ENCODE peak calls at places on chromosomes 6 and 20, in six cellular contexts. B is IMR-90, P is mesendoderm, K is H1, A is mesenchymal stem cell, D is H9. Z is an unnamed sample.

GRCh38 chr6:18044108-18044783 is 56.8 kb upstream of the KIF13A start:
- DNase-seq in B (no peak), P (peak; percentile 93), K (no peak), A (no peak), D (no peak), Z (no peak)

GRCh38 chr6:164859791-164860190 is 449.6 kb downstream of the C6orf118 start:
- DNase-seq in B (no peak), P (no peak), K (no peak), A (no peak), D (no peak), Z (no peak)

GRCh38 chr6:130223508-130223907 is 757 bp upstream of the SAMD3 start:
- DNase-seq in B (no peak), P (no peak), K (no peak), A (no peak), D (no peak), Z (no peak)

GRCh38 chr6:15531973-15532372 is 130.9 kb downstream of the DTNBP1 start:
- DNase-seq in B (no peak), P (no peak), K (peak; percentile 32), A (no peak), D (peak; percentile 12), Z (no peak)

GRCh38 chr20:50396623-50397022 is 113.6 kb upstream of the PTPN1 start:
- DNase-seq in B (no peak), P (no peak), K (no peak), A (no peak), D (no peak), Z (no peak)

GRCh38 chr20:48066256-48066655 is 281.0 kb upstream of the SULF2 start:
- DNase-seq in B (peak; percentile 31), P (no peak), K (no peak), A (peak; percentile 83), D (no peak), Z (no peak)

GRCh38 chr20:58340853-58341252 is 31.3 kb downstream of the RAB22A start:
- DNase-seq in B (peak; percentile 28), P (no peak), K (no peak), A (no peak), D (no peak), Z (no peak)

GRCh38 chr6:34273242-34273805 is 24.5 kb upstream of the SMIM29 start:
- DNase-seq in B (peak; percentile 26), P (peak; percentile 72), K (no peak), A (peak; percentile 38), D (no peak), Z (no peak)

GRCh38 chr6:35052694-35053565 is 88.2 kb downstream of the TCP11 start:
- DNase-seq in B (peak; percentile 56), P (no peak), K (no peak), A (peak; percentile 75), D (no peak), Z (peak; percentile 57)

GRCh38 chr6:167759912-167760311 is 66.8 kb upstream of the AFDN start:
- DNase-seq in B (no peak), P (no peak), K (no peak), A (peak; percentile 24), D (no peak), Z (no peak)

GRCh38 chr20:36777152-36777551 is 3.6 kb upstream of the DSN1 start:
- DNase-seq in B (no peak), P (no peak), K (no peak), A (no peak), D (no peak), Z (no peak)

GRCh38 chr6:88538130-88538706 is 372.1 kb upstream of the CNR1 start:
- DNase-seq in B (no peak), P (peak; percentile 84), K (peak; percentile 81), A (no peak), D (peak; percentile 68), Z (peak; percentile 58)

GRCh38 chr20:25061103-25061799 is 3.3 kb upstream of the ACSS1 start:
- DNase-seq in B (no peak), P (no peak), K (no peak), A (no peak), D (no peak), Z (no peak)

GRCh38 chr20:62838511-62838910 is 21.7 kb downstream of the COL9A3 start:
- DNase-seq in B (no peak), P (no peak), K (no peak), A (no peak), D (no peak), Z (no peak)

GRCh38 chr20:51447097-51447764 is 95.3 kb downstream of the NFATC2 start:
- DNase-seq in B (peak; percentile 98), P (peak; percentile 86), K (no peak), A (peak; percentile 93), D (no peak), Z (peak; percentile 35)

GRCh38 chr20:549720-550496 is 6.3 kb upstream of the CSNK2A1 start:
- DNase-seq in B (no peak), P (no peak), K (no peak), A (no peak), D (no peak), Z (no peak)

GRCh38 chr6:129679250-129679649 is 30.7 kb downstream of the ARHGAP18 start:
- DNase-seq in B (peak; percentile 50), P (no peak), K (no peak), A (no peak), D (no peak), Z (no peak)

GRCh38 chr6:45445749-45446454 is 68.2 kb upstream of the SUPT3H start:
- DNase-seq in B (peak; percentile 99), P (peak; percentile 98), K (no peak), A (peak; percentile 99), D (peak; percentile 33), Z (peak; percentile 5)

GRCh38 chr6:15073344-15073789 is 172.5 kb upstream of the JARID2 start:
- DNase-seq in B (peak; percentile 18), P (peak; percentile 64), K (no peak), A (no peak), D (no peak), Z (no peak)

GRCh38 chr6:16414205-16414604 is 175.8 kb downstream of the GMPR start:
- DNase-seq in B (no peak), P (no peak), K (no peak), A (no peak), D (no peak), Z (no peak)

GRCh38 chr6:46734867-46735719 is at the start of gene PLA2G7:
- DNase-seq in B (no peak), P (peak; percentile 71), K (peak; percentile 74), A (peak; percentile 14), D (peak; percentile 63), Z (peak; percentile 60)

GRCh38 chr20:52142801-52143200 is 48.8 kb downstream of the ZFP64 start:
- DNase-seq in B (no peak), P (no peak), K (no peak), A (no peak), D (no peak), Z (no peak)

GRCh38 chr6:43977404-43978111 is 149.7 kb downstream of the MRPL14 start:
- DNase-seq in B (no peak), P (no peak), K (peak; percentile 19), A (no peak), D (peak; percentile 13), Z (no peak)

GRCh38 chr6:112752791-112753190 is 405.7 kb downstream of the RFPL4B start:
- DNase-seq in B (peak; percentile 77), P (no peak), K (no peak), A (no peak), D (no peak), Z (no peak)

GRCh38 chr6:44039191-44039719 is 88.0 kb downstream of the MRPL14 start:
- DNase-seq in B (no peak), P (no peak), K (no peak), A (no peak), D (no peak), Z (no peak)

GRCh38 chr6:349491-349921 is 42.0 kb upstream of the IRF4 start:
- DNase-seq in B (no peak), P (no peak), K (no peak), A (no peak), D (no peak), Z (no peak)

GRCh38 chr20:49586967-49587587 is 19.1 kb upstream of the PTGIS start:
- DNase-seq in B (peak; percentile 83), P (no peak), K (no peak), A (no peak), D (no peak), Z (no peak)

GRCh38 chr6:48378874-48379407 is 267.9 kb upstream of the PTCHD4 start:
- DNase-seq in B (no peak), P (no peak), K (no peak), A (no peak), D (no peak), Z (no peak)
- H2BK15ac ChIP-seq in B (no peak overlapping the region), P (no peak overlapping the region), K (no peak overlapping the region), A (no peak overlapping the region), D (no peak overlapping the region), Z (no peak overlapping the region)

DNA sequence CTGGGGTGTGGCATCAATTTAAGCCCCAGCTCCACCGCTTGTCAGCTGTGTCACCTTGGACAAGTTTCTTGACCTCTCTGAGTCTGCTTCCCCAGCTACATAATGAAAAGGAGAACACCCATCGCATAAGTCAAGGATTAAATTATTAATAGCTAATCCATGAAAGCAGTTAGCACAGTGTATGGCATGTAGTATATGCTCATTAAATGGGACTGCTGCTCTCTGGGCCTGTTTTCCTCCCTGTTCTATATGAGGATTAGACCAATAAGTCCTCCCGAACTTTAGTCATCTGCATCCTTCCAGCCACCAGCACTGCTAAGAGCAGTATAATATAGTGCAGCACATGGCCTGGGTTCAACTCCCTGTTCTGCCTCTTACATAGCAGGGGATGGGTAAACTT is 19.7 kb downstream of the ETV7 start:
- DNase-seq in B (no peak), P (no peak), K (no peak), A (no peak), D (no peak), Z (no peak)
- H2BK15ac ChIP-seq in B (no peak overlapping the region), P (no peak overlapping the region), K (no peak overlapping the region), A (no peak overlapping the region), D (no peak overlapping the region), Z (no peak overlapping the region)

DNA sequence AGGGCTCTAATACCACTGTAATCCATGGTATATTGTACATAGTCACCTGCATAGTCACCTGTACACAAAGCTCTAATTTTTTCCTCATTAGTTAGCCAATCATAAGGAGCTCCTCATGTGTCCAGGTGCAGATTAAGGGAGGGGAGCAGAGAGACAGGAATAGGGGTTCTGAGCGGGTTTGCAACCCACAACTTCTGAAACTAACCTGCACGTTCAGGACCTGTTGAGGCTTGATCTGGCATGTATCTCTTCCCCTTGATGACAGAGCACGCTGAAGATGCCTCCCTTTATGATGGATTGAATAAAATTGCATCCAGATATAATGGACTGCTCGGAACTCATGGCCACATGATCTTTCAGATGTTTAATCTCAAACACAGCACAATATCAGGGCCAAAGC is 179.4 kb upstream of the PRND start:
- DNase-seq in B (no peak), P (no peak), K (no peak), A (no peak), D (no peak), Z (no peak)
- H2BK15ac ChIP-seq in B (peak overlapping the region; percentile 38), P (no peak overlapping the region), K (no peak overlapping the region), A (no peak overlapping the region), D (no peak overlapping the region), Z (no peak overlapping the region)

DNA sequence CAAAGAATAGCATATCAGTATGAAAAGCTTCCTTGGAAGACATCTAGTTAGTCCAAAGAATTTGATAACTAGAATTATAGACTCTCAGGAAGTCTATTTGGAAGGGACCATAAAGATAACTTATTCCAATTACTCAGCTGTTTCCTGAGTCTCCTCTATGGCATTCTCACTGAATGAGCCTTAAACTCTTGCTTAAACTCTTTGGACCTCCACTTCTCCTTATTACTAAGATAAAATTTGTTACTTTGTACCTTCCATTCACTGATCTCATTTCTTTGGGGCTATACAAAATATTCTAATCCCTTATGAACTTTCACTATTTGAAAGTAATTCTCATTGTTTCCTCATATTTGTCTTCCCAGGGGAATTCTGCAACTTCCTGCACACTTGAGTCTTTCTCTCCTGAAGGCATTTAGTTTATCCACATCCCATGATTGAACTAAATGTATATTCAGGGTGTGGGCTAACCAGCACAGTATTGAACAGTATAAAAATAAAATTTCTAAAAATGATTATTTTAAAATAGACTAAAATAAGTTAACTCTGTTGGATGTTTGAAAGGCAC is 67.1 kb upstream of the NOTCH4 start:
- DNase-seq in B (no peak), P (no peak), K (no peak), A (peak; percentile 16), D (no peak), Z (no peak)
- H2BK15ac ChIP-seq in B (no peak overlapping the region), P (no peak overlapping the region), K (no peak overlapping the region), A (no peak overlapping the region), D (no peak overlapping the region), Z (no peak overlapping the region)

Z was measured in neuronal stem cell.